ENCODE peak calls at places on chromosomes 3 and 15, in six cellular contexts. D, J, X, W, V and P are unnamed samples.

GRCh38 chr15:48974865-48975264 is 11.1 kb upstream of the SHC4 start:
- DNase-seq in D (no peak), J (peak), X (no peak), W (no peak), V (no peak), P (no peak)

GRCh38 chr15:81106560-81106959 is 27.5 kb upstream of the CFAP161 start:
- DNase-seq in D (peak), J (peak), X (peak), W (peak), V (peak), P (peak)

GRCh38 chr3:172094621-172095557 is 55.5 kb downstream of the FNDC3B start:
- DNase-seq in D (peak), J (peak), X (no peak), W (no peak), V (no peak), P (no peak)

GRCh38 chr3:38049358-38050126 is 10.5 kb downstream of the DLEC1 start:
- DNase-seq in D (no peak), J (no peak), X (no peak), W (no peak), V (no peak), P (no peak)

GRCh38 chr15:42079401-42079908 is 14.9 kb downstream of the PLA2G4D start:
- DNase-seq in D (no peak), J (no peak), X (no peak), W (no peak), V (no peak), P (no peak)

GRCh38 chr15:57861039-57861638 is 154.6 kb downstream of the POLR2M start:
- DNase-seq in D (peak), J (peak), X (no peak), W (no peak), V (no peak), P (peak)

GRCh38 chr3:135125171-135125801 is 330.2 kb downstream of the EPHB1 start:
- DNase-seq in D (peak), J (peak), X (no peak), W (no peak), V (no peak), P (peak)

GRCh38 chr3:131402391-131403039 is 20.9 kb downstream of the NUDT16 start:
- DNase-seq in D (no peak), J (no peak), X (no peak), W (no peak), V (no peak), P (peak)

GRCh38 chr15:67307156-67307555 is 52.6 kb downstream of the IQCH start:
- DNase-seq in D (no peak), J (no peak), X (no peak), W (no peak), V (no peak), P (no peak)

GRCh38 chr3:129205109-129205832 is 21.6 kb upstream of the CNBP start:
- DNase-seq in D (no peak), J (no peak), X (no peak), W (no peak), V (no peak), P (no peak)

GRCh38 chr3:45644467-45645201 is 44.6 kb upstream of the SACM1L start:
- DNase-seq in D (no peak), J (no peak), X (no peak), W (no peak), V (no peak), P (peak)

GRCh38 chr15:70308011-70308761 is 210.5 kb upstream of the TLE3 start:
- DNase-seq in D (no peak), J (no peak), X (no peak), W (no peak), V (no peak), P (no peak)

GRCh38 chr3:129246636-129247035 is 2.8 kb upstream of the COPG1 start:
- DNase-seq in D (no peak), J (no peak), X (no peak), W (no peak), V (no peak), P (no peak)

GRCh38 chr3:195895078-195895899 is 13.1 kb downstream of the TNK2 start:
- DNase-seq in D (peak), J (peak), X (peak), W (peak), V (peak), P (no peak)

GRCh38 chr3:153348457-153349137 is 186.6 kb downstream of the RAP2B start:
- DNase-seq in D (no peak), J (peak), X (no peak), W (no peak), V (no peak), P (no peak)

GRCh38 chr3:72492240-72492639 is 356.0 kb downstream of the SHQ1 start:
- DNase-seq in D (no peak), J (peak), X (no peak), W (no peak), V (no peak), P (peak)

GRCh38 chr15:50543556-50543955 is 2.9 kb downstream of the USP50 start:
- DNase-seq in D (no peak), J (no peak), X (no peak), W (no peak), V (no peak), P (no peak)

GRCh38 chr3:150106752-150107428 is 136.2 kb upstream of the PFN2 start:
- DNase-seq in D (no peak), J (peak), X (no peak), W (no peak), V (no peak), P (no peak)

GRCh38 chr3:131178710-131179375 is 152.2 kb downstream of the NEK11 start:
- DNase-seq in D (no peak), J (no peak), X (no peak), W (no peak), V (no peak), P (no peak)